ENCODE peak calls at places on chromosomes 1 and 21, in five cellular contexts. Z is thoracic aorta, R is fibroblast of lung, Q is H9, T is psoas muscle. B is an unnamed sample.

GRCh38 chr1:14946567-14947285 is 206.8 kb upstream of the TMEM51 start:
- DNase-seq in Z (peak), T (no peak), R (peak), Q (no peak), B (no peak)

GRCh38 chr1:1021010-1021845 is 1.3 kb downstream of the AGRN start:
- DNase-seq in Z (no peak), T (peak), R (peak), Q (no peak), B (no peak)

GRCh38 chr1:110055493-110056283 is 14.8 kb downstream of the ALX3 start:
- DNase-seq in Z (no peak), R (peak), T (peak), Q (no peak), B (no peak)

GRCh38 chr1:63321061-63321787 is 1.1 kb upstream of the FOXD3 start:
- DNase-seq in Q (peak), T (no peak), Z (no peak), R (no peak), B (no peak)

GRCh38 chr21:41631564-41632461 is 123.9 kb upstream of the TMPRSS2 start:
- DNase-seq in T (no peak), Q (no peak), R (peak), Z (no peak), B (no peak)

GRCh38 chr1:110918016-110918415 is 45.1 kb downstream of the CD53 start:
- DNase-seq in Z (no peak), R (no peak), Q (no peak), T (no peak), B (no peak)

GRCh38 chr21:42013338-42013737 is 3.2 kb upstream of the ZBTB21 start:
- DNase-seq in Q (no peak), T (no peak), Z (no peak), R (no peak), B (no peak)

GRCh38 chr1:22064751-22065402 is 12.4 kb downstream of the CDC42 start:
- DNase-seq in R (no peak), Q (no peak), T (no peak), Z (no peak), B (no peak)

GRCh38 chr1:29382851-29383588 is 146.7 kb downstream of the PTPRU start:
- DNase-seq in Q (no peak), T (no peak), R (no peak), Z (no peak), B (no peak)

GRCh38 chr21:46266946-46267345 is 18.5 kb downstream of the MCM3AP start:
- DNase-seq in R (no peak), T (no peak), Z (no peak), Q (no peak), B (no peak)

GRCh38 chr1:242425232-242425631 is 99.3 kb downstream of the PLD5 start:
- DNase-seq in Z (no peak), R (no peak), Q (no peak), T (no peak), B (no peak)

GRCh38 chr1:150810958-150811676 is 3.1 kb upstream of the CTSK start:
- DNase-seq in Q (no peak), R (no peak), T (no peak), Z (no peak), B (no peak)

GRCh38 chr1:47434051-47434842 is 3.6 kb upstream of the FOXD2 start:
- DNase-seq in Q (peak), Z (no peak), R (peak), T (peak), B (peak)

GRCh38 chr1:41614818-41615217 is 130.3 kb upstream of the EDN2 start:
- DNase-seq in T (no peak), R (no peak), Z (no peak), Q (no peak), B (no peak)

GRCh38 chr1:178704833-178705232 is 20.2 kb upstream of the RALGPS2 start:
- DNase-seq in T (no peak), Q (no peak), R (no peak), Z (no peak), B (no peak)

GRCh38 chr1:28249013-28249870 is 10.1 kb upstream of the SESN2 start:
- DNase-seq in R (peak), Q (no peak), Z (no peak), T (peak), B (no peak)

GRCh38 chr1:93567255-93567918 is 114.2 kb downstream of the BCAR3 start:
- DNase-seq in R (peak), T (peak), Z (no peak), Q (no peak), B (no peak)

GRCh38 chr1:45306319-45306718 is 20.4 kb upstream of the HPDL start:
- DNase-seq in Q (no peak), Z (no peak), T (no peak), R (peak), B (no peak)

GRCh38 chr21:20999567-21000169 is 1.5 kb downstream of the NCAM2 start:
- DNase-seq in T (no peak), R (peak), Z (no peak), Q (peak), B (no peak)

GRCh38 chr1:65825736-65826135 is 33.0 kb downstream of the PDE4B start:
- DNase-seq in Z (no peak), Q (no peak), T (no peak), R (peak), B (no peak)

GRCh38 chr1:76766381-76766780 is 100.9 kb upstream of the ST6GALNAC5 start:
- DNase-seq in Z (no peak), T (no peak), R (no peak), Q (no peak), B (no peak)

GRCh38 chr1:21357161-21357560 is 66.9 kb upstream of the ECE1 start:
- DNase-seq in Z (no peak), R (no peak), T (no peak), Q (no peak), B (no peak)

GRCh38 chr21:44989538-44989888 is 49.7 kb downstream of the SLX9 start:
- DNase-seq in Z (no peak), R (peak), Q (no peak), T (peak), B (no peak)

GRCh38 chr1:34188418-34188817 is 11.7 kb downstream of the C1orf94 start:
- DNase-seq in Z (no peak), R (no peak), Q (peak), T (no peak), B (no peak)

GRCh38 chr1:109482796-109483638 is 688 bp upstream of the ATXN7L2 start:
- DNase-seq in Z (no peak), R (peak), T (peak), Q (no peak), B (peak)

GRCh38 chr1:231998791-231999190 is 372.2 kb downstream of the DISC1 start:
- DNase-seq in Z (no peak), Q (no peak), T (no peak), R (no peak), B (no peak)

GRCh38 chr1:2134232-2134603 is 60.4 kb downstream of the FAAP20 start:
- DNase-seq in Z (no peak), Q (no peak), T (no peak), R (no peak), B (no peak)

GRCh38 chr1:25699501-25700089 is 83.0 kb downstream of the MAN1C1 start:
- DNase-seq in Q (no peak), T (peak), R (no peak), Z (peak), B (peak)

GRCh38 chr1:154958681-154959447 is 2.7 kb downstream of the PYGO2 start:
- DNase-seq in R (no peak), Z (no peak), Q (no peak), T (peak), B (no peak)

GRCh38 chr1:198696211-198696610 is 57.4 kb downstream of the PTPRC start:
- DNase-seq in Q (no peak), Z (no peak), R (no peak), T (no peak), B (no peak)

GRCh38 chr1:1183221-1183747 is 9.6 kb downstream of the TTLL10 start:
- DNase-seq in T (peak), Q (no peak), Z (no peak), R (no peak), B (no peak)

GRCh38 chr1:245043617-245043952 is 111.2 kb upstream of the KIF26B start:
- DNase-seq in R (no peak), Q (no peak), T (no peak), Z (no peak), B (no peak)

GRCh38 chr1:240424740-240425464 is 187.1 kb downstream of the GREM2 start:
- DNase-seq in T (no peak), R (peak), Q (no peak), Z (no peak), B (no peak)

GRCh38 chr1:225962440-225962975 is 21.5 kb upstream of the LEFTY2 start:
- DNase-seq in Z (no peak), T (no peak), R (no peak), Q (peak), B (peak)

GRCh38 chr1:111960971-111961370 is 28.5 kb downstream of the KCND3 start:
- DNase-seq in Q (no peak), R (no peak), Z (no peak), T (no peak), B (no peak)

GRCh38 chr21:28832013-28832714 is 160.5 kb downstream of the LTN1 start:
- DNase-seq in Q (no peak), Z (no peak), R (peak), T (no peak), B (no peak)

GRCh38 chr1:53517109-53517508 is 57.9 kb downstream of the DMRTB1 start:
- DNase-seq in Q (no peak), Z (no peak), R (no peak), T (no peak), B (no peak)

DNA sequence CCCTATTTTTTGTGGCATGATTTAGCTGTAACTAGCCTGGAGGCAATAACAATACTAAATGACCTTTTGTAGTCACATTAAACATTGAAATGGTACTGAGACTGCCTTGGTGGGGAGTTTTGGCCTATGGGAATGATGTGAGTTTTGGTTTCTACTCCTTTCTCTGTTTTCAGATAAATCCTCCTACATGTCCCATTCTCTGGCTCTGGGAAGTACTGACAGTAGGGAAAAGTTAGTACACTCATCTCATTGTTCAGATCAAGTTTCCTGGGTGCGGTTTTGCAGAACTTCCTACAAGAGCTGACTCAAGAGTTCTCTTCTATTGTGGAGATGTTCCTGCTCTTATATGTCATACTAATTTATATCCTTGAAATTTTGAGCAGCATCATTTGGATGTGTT is 74.2 kb upstream of the MACF1 start:
- DNase-seq in T (no peak), Z (no peak), Q (no peak), R (peak), B (no peak)
- H3K27ac ChIP-seq in T (peak), Z (peak), Q (no peak), R (no peak), B (peak)

GRCh38 chr1:238186887-238187574 is 296.3 kb upstream of the ZP4 start:
- DNase-seq in Z (no peak), T (no peak), Q (no peak), R (peak), B (no peak)

GRCh38 chr1:238191161-238191560 is 300.4 kb upstream of the ZP4 start:
- DNase-seq in Q (no peak), T (no peak), Z (no peak), R (no peak), B (no peak)

DNA sequence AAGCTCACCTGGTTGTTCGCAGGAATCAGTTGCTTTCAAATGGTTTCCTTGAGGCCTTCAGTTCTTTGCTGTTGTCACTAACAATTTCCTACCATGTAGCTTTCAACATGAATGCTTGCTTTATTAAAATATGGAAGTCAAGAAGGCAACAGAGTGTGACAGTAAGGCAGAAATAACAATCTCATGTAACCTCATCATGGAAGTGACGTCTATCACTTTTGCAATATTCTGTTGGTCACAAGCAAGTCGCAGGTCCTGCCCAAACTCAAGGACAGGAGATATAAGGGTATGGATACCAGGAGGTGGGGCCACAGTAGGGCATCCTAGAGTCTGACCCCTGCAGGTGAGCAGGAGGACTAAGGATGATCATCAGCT is 296.8 kb upstream of the ZP4 start:
- DNase-seq in Q (no peak), Z (no peak), R (no peak), T (no peak), B (no peak)
- TF ChIP-seq CTCF in Q (no peak), Z (no peak), R (no peak), T (no peak), B (no peak)

DNA sequence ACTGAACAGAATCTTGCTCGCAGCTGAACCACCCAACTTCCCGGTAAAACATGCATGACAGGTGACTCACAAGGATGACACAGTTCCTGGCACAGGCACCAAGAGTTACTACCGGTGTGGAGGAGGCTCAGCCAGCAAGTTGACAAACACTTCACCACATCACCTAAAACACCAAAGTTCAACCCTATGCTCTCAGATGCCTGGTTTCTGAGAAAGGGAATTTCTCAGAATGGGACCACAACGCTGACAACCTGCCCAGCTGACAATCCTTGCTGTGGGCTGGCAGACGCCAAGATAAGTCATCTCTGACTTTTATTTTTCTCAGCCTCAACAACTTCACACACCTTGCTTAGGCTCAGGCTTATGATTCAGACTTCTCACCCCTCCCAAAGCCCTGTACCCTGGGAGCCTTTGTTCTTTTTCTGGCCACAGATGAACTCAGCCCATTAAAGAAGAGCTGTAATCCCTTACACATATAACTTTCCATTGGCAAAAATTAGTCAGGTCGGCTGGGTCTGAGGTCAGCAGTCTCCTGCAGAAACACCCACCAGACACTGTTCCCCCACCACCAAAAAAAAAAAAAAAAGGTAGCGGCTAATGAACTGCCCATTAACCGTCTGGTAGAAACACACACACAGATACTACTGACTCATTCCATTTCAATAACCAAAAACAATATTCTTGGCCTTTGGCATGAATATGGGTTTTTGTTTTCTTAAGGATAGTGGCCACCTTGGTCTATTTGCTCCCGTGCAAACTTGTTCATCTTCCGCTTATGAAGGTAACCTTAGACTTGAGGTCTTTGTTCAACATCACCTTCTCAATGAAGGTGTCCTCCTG is 10.8 kb upstream of the TIAM1 start:
- DNase-seq in T (no peak), Z (no peak), Q (no peak), R (peak), B (no peak)
- H3K27ac ChIP-seq in T (no peak), Z (no peak), Q (no peak), R (no peak), B (no peak)

DNA sequence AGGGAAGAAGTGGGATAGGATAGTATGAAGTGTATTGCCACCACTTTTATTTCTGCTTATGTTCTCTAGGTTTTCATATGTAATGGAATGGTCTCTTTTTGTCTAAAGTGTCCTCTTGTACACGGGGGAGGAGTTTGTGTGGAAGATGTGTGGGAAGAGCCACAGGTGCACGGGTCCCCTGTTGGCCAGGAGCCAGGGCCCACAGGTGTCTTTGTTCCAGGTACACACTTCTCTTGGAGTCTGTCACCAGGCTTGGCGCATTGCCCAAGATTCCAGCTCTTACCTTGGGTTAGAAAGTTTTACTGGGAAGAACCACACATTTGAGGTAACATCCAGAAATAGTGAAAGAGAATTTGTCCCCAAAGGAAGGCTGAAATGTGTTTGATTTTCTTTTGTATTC is 10.5 kb downstream of the TENT5C start:
- DNase-seq in Z (no peak), R (no peak), Q (no peak), T (no peak), B (no peak)
- TF ChIP-seq CTCF in Z (no peak), R (no peak), Q (no peak), T (no peak), B (no peak)

GRCh38 chr21:38985423-38986378 is 180.0 kb downstream of the ETS2 start:
- DNase-seq in T (peak), Q (no peak), R (peak), Z (peak), B (peak)
- H3K27ac ChIP-seq in T (peak), Q (no peak), R (peak), Z (peak), B (no peak)

GRCh38 chr1:161749509-161750407 is at the start of gene DUSP12:
- DNase-seq in T (peak), R (peak), Z (peak), Q (peak), B (peak)
- TF ChIP-seq CTCF in T (no peak), R (peak), Z (no peak), Q (no peak), B (peak)

DNA sequence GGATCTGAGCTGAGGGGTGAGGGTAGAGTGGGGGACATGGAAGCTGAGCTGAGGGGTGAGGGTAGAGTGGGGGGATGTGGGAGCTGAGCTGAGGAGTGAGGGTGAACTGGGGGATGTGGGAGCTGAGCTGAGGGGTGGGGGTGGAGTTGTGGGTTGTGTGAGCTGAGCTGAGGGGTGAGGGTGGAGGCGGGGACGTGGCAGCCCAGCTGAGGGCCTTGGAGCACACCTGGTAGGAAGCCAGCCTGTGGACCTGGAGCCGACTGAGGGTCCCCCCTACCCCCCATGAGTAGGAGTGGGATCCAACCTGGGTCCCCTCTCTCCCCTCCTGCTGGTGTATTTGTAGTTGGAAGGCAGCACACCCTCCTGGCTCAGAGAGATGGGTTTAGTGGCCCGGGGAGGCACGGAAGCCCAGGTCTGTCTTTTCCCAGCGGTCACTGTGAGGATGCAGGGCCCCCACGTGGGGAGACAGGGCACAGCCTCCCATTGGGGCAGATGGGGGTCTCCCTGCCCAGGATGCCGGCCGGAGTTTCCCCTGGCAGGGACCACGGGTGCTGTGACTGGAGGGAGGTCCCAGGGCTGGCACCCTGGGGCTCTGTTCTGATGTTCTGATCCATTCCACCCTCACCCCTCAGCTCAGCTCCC is 13.2 kb upstream of the NPHP4 start:
- DNase-seq in R (no peak), T (peak), Z (no peak), Q (no peak), B (peak)
- H3K27ac ChIP-seq in R (no peak), T (no peak), Z (no peak), Q (no peak), B (no peak)

DNA sequence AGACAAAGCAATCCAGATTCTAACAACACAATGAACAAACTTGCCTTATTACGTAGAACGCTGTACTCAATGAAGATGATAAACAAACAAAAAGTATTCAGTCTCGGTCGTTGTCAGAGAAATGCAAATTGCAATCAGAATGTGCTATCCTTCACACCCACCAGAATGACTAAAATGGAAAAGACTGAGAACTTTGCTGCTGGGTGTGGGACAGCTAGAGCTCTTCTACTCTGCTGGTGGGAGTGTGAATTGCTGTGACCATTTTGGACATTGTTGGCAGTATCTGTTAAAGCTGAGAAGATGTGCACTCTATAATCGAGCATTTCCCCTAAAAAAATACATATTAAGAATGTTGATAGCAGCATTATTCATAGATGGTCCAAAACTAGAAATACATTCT is 111.4 kb downstream of the PEX14 start:
- DNase-seq in R (no peak), Q (no peak), Z (no peak), T (no peak), B (no peak)
- TF ChIP-seq CTCF in R (no peak), Q (peak), Z (no peak), T (no peak), B (no peak)

GRCh38 chr1:103180660-103181059 is 72.3 kb upstream of the COL11A1 start:
- DNase-seq in T (no peak), Z (no peak), Q (no peak), R (peak), B (no peak)
- H3K27ac ChIP-seq in T (no peak), Z (no peak), Q (no peak), R (no peak), B (no peak)